ENCODE peak calls at places on chromosomes 7 and 10, in nine cellular contexts. One of them, this sample, is unnamed.

GRCh38 chr7:35253182-35253679 is 669 bp downstream of the TBX20 start:
- DNase-seq in PC-3: no peak
- DNase-seq in suprapubic skin: no peak
- DNase-seq in GM20000: no peak
- DNase-seq in NB4: no peak
- DNase-seq in kidney: no peak
- DNase-seq in GM13977: no peak
- DNase-seq in fibroblast of pulmonary artery: no peak
- DNase-seq in activated B cell treated with CpG ODN at 0.5 μM for 24 hours: no peak
- DNase-seq in this sample: no peak

GRCh38 chr10:79375321-79376077 is 28.2 kb downstream of the PPIF start:
- DNase-seq in fibroblast of pulmonary artery: peak; percentile 58
- DNase-seq in NB4: peak; percentile 31
- DNase-seq in kidney: peak; percentile 57
- DNase-seq in PC-3: peak; percentile 79
- DNase-seq in activated B cell treated with CpG ODN at 0.5 μM for 24 hours: no peak
- DNase-seq in suprapubic skin: peak; percentile 68
- DNase-seq in GM13977: no peak
- DNase-seq in GM20000: peak; percentile 4
- DNase-seq in this sample: no peak

GRCh38 chr7:150803161-150803860 is 2.7 kb downstream of the TMEM176A start:
- DNase-seq in activated B cell treated with CpG ODN at 0.5 μM for 24 hours: no peak
- DNase-seq in suprapubic skin: no peak
- DNase-seq in fibroblast of pulmonary artery: no peak
- DNase-seq in kidney: no peak
- DNase-seq in GM20000: no peak
- DNase-seq in GM13977: no peak
- DNase-seq in NB4: peak; percentile 61
- DNase-seq in PC-3: no peak
- DNase-seq in this sample: no peak

GRCh38 chr10:86043236-86043635 is 323.4 kb downstream of the GRID1 start:
- DNase-seq in GM13977: no peak
- DNase-seq in GM20000: no peak
- DNase-seq in fibroblast of pulmonary artery: no peak
- DNase-seq in kidney: no peak
- DNase-seq in PC-3: no peak
- DNase-seq in suprapubic skin: peak; percentile 59
- DNase-seq in activated B cell treated with CpG ODN at 0.5 μM for 24 hours: no peak
- DNase-seq in NB4: no peak
- DNase-seq in this sample: no peak

GRCh38 chr7:21367081-21367480 is 60.8 kb upstream of the SP4 start:
- DNase-seq in PC-3: peak; percentile 71
- DNase-seq in suprapubic skin: no peak
- DNase-seq in fibroblast of pulmonary artery: no peak
- DNase-seq in GM20000: no peak
- DNase-seq in activated B cell treated with CpG ODN at 0.5 μM for 24 hours: no peak
- DNase-seq in kidney: no peak
- DNase-seq in GM13977: no peak
- DNase-seq in NB4: no peak
- DNase-seq in this sample: no peak

GRCh38 chr10:1577945-1578344 is 159.4 kb downstream of the ADARB2 start:
- DNase-seq in kidney: peak; percentile 45
- DNase-seq in PC-3: no peak
- DNase-seq in activated B cell treated with CpG ODN at 0.5 μM for 24 hours: no peak
- DNase-seq in GM20000: no peak
- DNase-seq in NB4: no peak
- DNase-seq in fibroblast of pulmonary artery: no peak
- DNase-seq in suprapubic skin: peak; percentile 37
- DNase-seq in GM13977: no peak
- DNase-seq in this sample: no peak

GRCh38 chr10:113320980-113321379 is 231.9 kb upstream of the HABP2 start:
- DNase-seq in kidney: no peak
- DNase-seq in PC-3: no peak
- DNase-seq in activated B cell treated with CpG ODN at 0.5 μM for 24 hours: no peak
- DNase-seq in fibroblast of pulmonary artery: no peak
- DNase-seq in GM13977: no peak
- DNase-seq in GM20000: no peak
- DNase-seq in suprapubic skin: no peak
- DNase-seq in NB4: no peak
- DNase-seq in this sample: no peak

GRCh38 chr10:101043356-101043707 is 12.3 kb downstream of the SFXN3 start:
- DNase-seq in suprapubic skin: no peak
- DNase-seq in PC-3: no peak
- DNase-seq in NB4: peak; percentile 50
- DNase-seq in GM20000: no peak
- DNase-seq in activated B cell treated with CpG ODN at 0.5 μM for 24 hours: no peak
- DNase-seq in GM13977: no peak
- DNase-seq in kidney: no peak
- DNase-seq in fibroblast of pulmonary artery: no peak
- DNase-seq in this sample: no peak

GRCh38 chr10:6216916-6217315 is 14.2 kb downstream of the PFKFB3 start:
- DNase-seq in kidney: no peak
- DNase-seq in PC-3: no peak
- DNase-seq in GM13977: no peak
- DNase-seq in NB4: no peak
- DNase-seq in activated B cell treated with CpG ODN at 0.5 μM for 24 hours: no peak
- DNase-seq in GM20000: no peak
- DNase-seq in suprapubic skin: no peak
- DNase-seq in fibroblast of pulmonary artery: no peak
- DNase-seq in this sample: no peak

GRCh38 chr10:52004342-52004949 is 305.1 kb upstream of the CSTF2T start:
- DNase-seq in PC-3: peak; percentile 94
- DNase-seq in activated B cell treated with CpG ODN at 0.5 μM for 24 hours: no peak
- DNase-seq in GM20000: peak; percentile 27
- DNase-seq in NB4: peak; percentile 42
- DNase-seq in GM13977: peak; percentile 22
- DNase-seq in suprapubic skin: no peak
- DNase-seq in fibroblast of pulmonary artery: peak; percentile 72
- DNase-seq in kidney: no peak
- DNase-seq in this sample: no peak

GRCh38 chr7:129665013-129665401 is 53.5 kb downstream of the NRF1 start:
- DNase-seq in suprapubic skin: no peak
- DNase-seq in NB4: peak; percentile 82
- DNase-seq in GM20000: no peak
- DNase-seq in kidney: no peak
- DNase-seq in GM13977: no peak
- DNase-seq in PC-3: peak; percentile 96
- DNase-seq in fibroblast of pulmonary artery: peak; percentile 94
- DNase-seq in activated B cell treated with CpG ODN at 0.5 μM for 24 hours: no peak
- DNase-seq in this sample: peak; percentile 60

GRCh38 chr7:55144955-55145342 is 126.1 kb downstream of the EGFR start:
- DNase-seq in activated B cell treated with CpG ODN at 0.5 μM for 24 hours: no peak
- DNase-seq in GM13977: no peak
- DNase-seq in kidney: peak; percentile 89
- DNase-seq in suprapubic skin: no peak
- DNase-seq in GM20000: no peak
- DNase-seq in NB4: no peak
- DNase-seq in fibroblast of pulmonary artery: no peak
- DNase-seq in PC-3: no peak
- DNase-seq in this sample: no peak

GRCh38 chr7:76086070-76086469 is 38.2 kb downstream of the MDH2 start:
- DNase-seq in fibroblast of pulmonary artery: peak; percentile 44
- DNase-seq in suprapubic skin: no peak
- DNase-seq in GM13977: no peak
- DNase-seq in kidney: no peak
- DNase-seq in NB4: no peak
- DNase-seq in PC-3: peak; percentile 71
- DNase-seq in GM20000: no peak
- DNase-seq in activated B cell treated with CpG ODN at 0.5 μM for 24 hours: no peak
- DNase-seq in this sample: no peak

DNA sequence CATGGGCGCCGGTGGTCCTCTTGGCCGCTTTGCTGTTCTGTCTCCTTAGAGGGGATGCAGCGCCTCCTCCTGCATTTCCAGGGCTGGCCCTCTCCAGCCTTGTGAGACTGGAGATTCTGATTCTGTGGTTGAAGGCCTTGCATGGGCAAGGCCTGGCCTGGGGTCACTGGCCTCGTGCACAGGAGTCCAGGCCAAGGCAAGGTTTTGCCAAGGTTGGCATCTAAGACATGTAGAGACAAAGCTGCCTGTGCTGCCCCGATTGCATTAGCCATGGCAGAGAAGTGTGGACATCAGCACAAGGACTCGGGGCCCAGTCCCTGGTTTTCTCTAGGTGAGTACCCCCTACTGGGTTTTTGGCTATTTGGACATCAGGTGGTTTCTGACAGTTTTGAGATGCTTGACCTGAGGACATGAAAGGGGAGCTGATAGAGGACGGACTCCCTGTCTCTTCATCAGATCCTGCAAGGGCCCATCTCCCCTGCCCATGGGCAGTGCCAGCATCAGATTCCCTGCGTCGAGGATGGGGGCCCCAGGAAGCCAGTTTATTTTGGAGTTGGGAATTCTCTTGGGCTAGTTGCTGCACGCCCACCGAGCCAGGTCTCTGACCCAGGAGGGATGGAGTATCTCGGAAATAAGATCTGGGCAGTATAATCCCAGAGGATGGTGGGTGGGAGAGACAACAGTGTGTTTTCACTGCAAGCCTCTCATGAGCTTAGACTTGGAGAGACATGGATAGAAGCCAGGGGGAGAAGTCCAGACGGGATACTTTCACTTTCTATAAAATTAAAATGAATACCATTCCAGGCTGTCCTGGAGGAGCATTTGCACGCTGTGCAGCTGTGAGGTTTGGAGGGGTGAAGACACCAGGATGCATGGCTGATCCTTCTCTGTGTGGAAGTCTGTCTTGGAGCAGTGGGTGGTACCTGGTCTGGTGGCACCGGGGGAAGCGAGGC is 25.6 kb downstream of the DOCK1 start:
- DNase-seq in activated B cell treated with CpG ODN at 0.5 μM for 24 hours: no peak
- DNase-seq in kidney: no peak
- DNase-seq in suprapubic skin: no peak
- DNase-seq in GM13977: no peak
- DNase-seq in PC-3: no peak
- DNase-seq in GM20000: no peak
- DNase-seq in fibroblast of pulmonary artery: peak; percentile 37
- DNase-seq in NB4: no peak
- DNase-seq in this sample: peak; percentile 15
- TF ChIP-seq CTCF in activated B cell treated with CpG ODN at 0.5 μM for 24 hours: no peak
- TF ChIP-seq CTCF in kidney: no peak
- TF ChIP-seq CTCF in suprapubic skin: no peak
- TF ChIP-seq CTCF in GM13977: no peak
- TF ChIP-seq CTCF in PC-3: no peak
- TF ChIP-seq CTCF in GM20000: no peak
- TF ChIP-seq CTCF in fibroblast of pulmonary artery: no peak
- TF ChIP-seq CTCF in NB4: no peak
- TF ChIP-seq CTCF in this sample: peak; percentile 0

DNA sequence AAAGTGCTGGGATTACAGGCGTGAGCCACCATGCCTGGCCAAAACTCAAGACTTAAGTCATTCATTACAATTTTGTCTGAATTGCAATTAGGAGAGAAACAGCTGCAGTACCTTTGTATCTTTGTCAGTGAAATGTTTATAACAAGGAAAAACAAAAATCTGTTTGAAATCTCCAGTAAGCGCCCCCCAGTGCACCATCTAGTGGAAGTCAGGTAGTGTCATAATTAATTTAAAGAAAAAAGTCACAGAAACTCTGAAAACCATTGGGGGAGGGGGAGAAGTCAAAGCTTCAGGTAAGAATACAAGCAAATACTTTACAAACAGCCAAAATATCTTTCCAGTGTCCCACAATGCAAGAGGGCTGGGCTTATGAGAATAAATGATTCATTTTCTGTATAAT is 2.8 kb downstream of the MPP7 start:
- DNase-seq in GM20000: no peak
- DNase-seq in activated B cell treated with CpG ODN at 0.5 μM for 24 hours: no peak
- DNase-seq in suprapubic skin: no peak
- DNase-seq in GM13977: no peak
- DNase-seq in PC-3: peak; percentile 15
- DNase-seq in fibroblast of pulmonary artery: no peak
- DNase-seq in kidney: no peak
- DNase-seq in NB4: no peak
- DNase-seq in this sample: no peak
- TF ChIP-seq CTCF in GM20000: no peak
- TF ChIP-seq CTCF in activated B cell treated with CpG ODN at 0.5 μM for 24 hours: no peak
- TF ChIP-seq CTCF in suprapubic skin: no peak
- TF ChIP-seq CTCF in GM13977: no peak
- TF ChIP-seq CTCF in PC-3: peak; percentile 44
- TF ChIP-seq CTCF in fibroblast of pulmonary artery: no peak
- TF ChIP-seq CTCF in kidney: no peak
- TF ChIP-seq CTCF in NB4: no peak
- TF ChIP-seq CTCF in this sample: no peak

DNA sequence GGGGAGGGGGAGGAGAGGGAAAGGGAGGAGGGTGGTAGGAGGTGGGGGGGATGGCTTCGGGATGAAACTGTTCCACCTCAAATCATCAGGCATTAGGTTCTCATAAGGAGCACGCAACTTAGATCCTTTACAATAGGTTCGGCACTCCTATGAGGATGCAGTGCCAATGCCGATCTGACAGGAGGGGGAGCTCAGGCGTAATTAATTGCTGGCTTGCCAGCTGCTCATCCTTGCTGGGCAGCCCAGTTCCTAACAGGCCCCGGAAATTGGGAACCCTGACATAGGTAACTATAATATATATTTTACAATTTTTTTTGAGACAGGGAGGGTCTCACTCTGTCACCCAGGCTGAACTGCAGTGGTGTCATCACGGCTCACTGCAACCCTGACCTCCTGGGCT is 118.8 kb upstream of the SFMBT2 start:
- DNase-seq in activated B cell treated with CpG ODN at 0.5 μM for 24 hours: no peak
- DNase-seq in suprapubic skin: peak; percentile 34
- DNase-seq in NB4: peak; percentile 12
- DNase-seq in kidney: peak; percentile 44
- DNase-seq in PC-3: peak; percentile 13
- DNase-seq in GM20000: no peak
- DNase-seq in GM13977: no peak
- DNase-seq in fibroblast of pulmonary artery: peak; percentile 31
- DNase-seq in this sample: no peak
- TF ChIP-seq CTCF in activated B cell treated with CpG ODN at 0.5 μM for 24 hours: no peak
- TF ChIP-seq CTCF in suprapubic skin: peak; percentile 15
- TF ChIP-seq CTCF in NB4: no peak
- TF ChIP-seq CTCF in kidney: peak; percentile 57
- TF ChIP-seq CTCF in PC-3: no peak
- TF ChIP-seq CTCF in GM20000: no peak
- TF ChIP-seq CTCF in GM13977: peak; percentile 19
- TF ChIP-seq CTCF in fibroblast of pulmonary artery: peak; percentile 35
- TF ChIP-seq CTCF in this sample: peak; percentile 34

DNA sequence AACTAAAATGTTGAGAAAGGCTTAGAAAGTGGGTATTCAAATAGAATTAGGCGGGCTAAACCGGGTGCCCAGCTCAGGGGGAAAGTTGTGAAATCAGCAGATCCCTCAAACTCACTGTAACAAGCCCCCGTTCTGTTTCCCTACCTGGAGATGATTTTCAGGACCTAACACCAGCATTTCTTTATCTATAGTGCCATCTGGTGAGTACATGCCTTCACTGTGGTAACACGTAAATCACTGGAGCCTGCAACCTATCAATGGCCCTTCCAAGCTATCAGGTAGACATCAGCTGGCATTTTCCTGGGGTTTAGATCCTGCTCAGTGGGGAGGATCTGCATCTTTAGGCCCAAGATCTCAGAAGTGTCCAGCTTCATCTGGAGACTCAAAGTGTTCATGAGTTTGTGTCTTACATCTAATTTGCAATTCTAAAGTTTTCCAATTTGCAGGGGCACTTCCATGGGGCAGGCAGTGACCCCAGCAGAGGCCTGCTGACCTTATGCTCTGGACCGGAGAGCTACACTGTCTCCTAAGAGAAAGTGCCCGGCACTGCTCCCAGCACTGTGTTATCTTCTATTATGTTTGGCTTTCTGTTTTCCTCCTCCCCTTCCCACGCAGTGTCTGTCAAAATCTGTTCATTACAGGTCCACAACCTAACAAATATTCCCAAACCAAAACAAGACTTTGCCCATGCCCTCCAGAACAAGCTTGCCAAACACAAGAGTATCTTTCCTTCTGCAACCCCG is 132.5 kb downstream of the LSM5 start:
- DNase-seq in activated B cell treated with CpG ODN at 0.5 μM for 24 hours: no peak
- DNase-seq in kidney: no peak
- DNase-seq in PC-3: peak; percentile 30
- DNase-seq in suprapubic skin: no peak
- DNase-seq in NB4: peak; percentile 30
- DNase-seq in GM13977: peak; percentile 40
- DNase-seq in fibroblast of pulmonary artery: no peak
- DNase-seq in GM20000: no peak
- DNase-seq in this sample: no peak
- TF ChIP-seq CTCF in activated B cell treated with CpG ODN at 0.5 μM for 24 hours: no peak
- TF ChIP-seq CTCF in kidney: no peak
- TF ChIP-seq CTCF in PC-3: peak; percentile 48
- TF ChIP-seq CTCF in suprapubic skin: no peak
- TF ChIP-seq CTCF in NB4: no peak
- TF ChIP-seq CTCF in GM13977: peak; percentile 1
- TF ChIP-seq CTCF in fibroblast of pulmonary artery: no peak
- TF ChIP-seq CTCF in GM20000: no peak
- TF ChIP-seq CTCF in this sample: no peak